ENCODE peak calls at places on chromosomes 2 and 18, in five cellular contexts. K is HepG2, N is GM23338, J is suprapubic skin, H is prostate gland. T is an unnamed sample.

GRCh38 chr18:79570266-79571201 is 109.1 kb upstream of the CTDP1 start:
- DNase-seq in H (no peak), J (peak; percentile 66), K (no peak), N (no peak), T (peak; percentile 25)

GRCh38 chr2:25772078-25772477 is 98.7 kb upstream of the DTNB start:
- DNase-seq in N (no peak), K (no peak), J (no peak), H (no peak), T (no peak)

GRCh38 chr18:79337620-79338019 is 58.1 kb upstream of the NFATC1 start:
- DNase-seq in K (no peak), J (no peak), H (no peak), N (no peak), T (no peak)

GRCh38 chr18:5106730-5107129 is 90.3 kb downstream of the AKAIN1 start:
- DNase-seq in J (no peak), H (no peak), K (no peak), N (peak; percentile 60), T (no peak)

GRCh38 chr18:8499810-8500663 is 109.2 kb upstream of the RAB12 start:
- DNase-seq in J (no peak), N (no peak), H (no peak), K (no peak), T (no peak)

GRCh38 chr2:231908584-231908983 is 17.6 kb downstream of the NPPC start:
- DNase-seq in J (no peak), K (no peak), N (no peak), H (no peak), T (no peak)

GRCh38 chr2:20530520-20530919 is 83.6 kb downstream of the RHOB start:
- DNase-seq in K (no peak), J (no peak), H (no peak), N (no peak), T (no peak)

GRCh38 chr2:225100269-225100668 is 58.0 kb upstream of the DOCK10 start:
- DNase-seq in J (no peak), H (no peak), N (peak; percentile 4), K (no peak), T (no peak)

GRCh38 chr18:48347756-48348326 is 61.3 kb downstream of the ZBTB7C start:
- DNase-seq in H (no peak), K (no peak), N (no peak), J (no peak), T (no peak)

GRCh38 chr18:55093295-55093694 is 134.0 kb upstream of the CCDC68 start:
- DNase-seq in H (no peak), J (no peak), N (no peak), K (no peak), T (no peak)

GRCh38 chr18:34884456-34884855 is 156.8 kb upstream of the MAPRE2 start:
- DNase-seq in H (no peak), K (no peak), J (no peak), N (no peak), T (no peak)

GRCh38 chr2:117738991-117739839 is 75.3 kb upstream of the DDX18 start:
- DNase-seq in K (no peak), N (no peak), H (no peak), J (no peak), T (no peak)

GRCh38 chr2:217283505-217283904 is 423.6 kb upstream of the TNP1 start:
- DNase-seq in N (no peak), K (no peak), J (no peak), H (no peak), T (no peak)

GRCh38 chr2:233422050-233422639 is 67.9 kb downstream of the DGKD start:
- DNase-seq in J (peak; percentile 76), H (peak; percentile 76), N (no peak), K (no peak), T (no peak)

GRCh38 chr2:50722828-50723227 is 309.1 kb downstream of the NRXN1 start:
- DNase-seq in J (no peak), H (no peak), K (no peak), N (peak; percentile 19), T (no peak)

GRCh38 chr2:63699549-63699839 is 110.7 kb downstream of the MDH1 start:
- DNase-seq in N (no peak), H (no peak), K (no peak), J (no peak), T (no peak)

GRCh38 chr2:13711154-13711553 is 921.4 kb upstream of the LRATD1 start:
- DNase-seq in H (no peak), K (no peak), J (no peak), N (no peak), T (no peak)

GRCh38 chr2:70003093-70003830 is 41.8 kb upstream of the ASPRV1 start:
- DNase-seq in K (no peak), N (no peak), J (peak; percentile 37), H (no peak), T (no peak)

GRCh38 chr2:234496442-234496834 is 443 bp downstream of the ARL4C start:
- DNase-seq in K (no peak), N (no peak), J (peak; percentile 79), H (peak; percentile 50), T (peak; percentile 52)

GRCh38 chr2:50661682-50662081 is 370.2 kb downstream of the NRXN1 start:
- DNase-seq in J (no peak), K (no peak), N (no peak), H (no peak), T (no peak)

GRCh38 chr2:225494100-225494459 is 94.6 kb downstream of the NYAP2 start:
- DNase-seq in N (no peak), H (no peak), K (no peak), J (no peak), T (no peak)

GRCh38 chr2:40095003-40095402 is 315.9 kb upstream of the THUMPD2 start:
- DNase-seq in K (no peak), J (no peak), H (no peak), N (no peak), T (no peak)

GRCh38 chr18:9614401-9615279 is at the start of gene PPP4R1:
- DNase-seq in H (peak; percentile 73), K (peak; percentile 33), N (peak; percentile 89), J (peak; percentile 90), T (peak; percentile 50)

GRCh38 chr2:8549273-8549922 is 132.5 kb upstream of the ID2 start:
- DNase-seq in H (no peak), J (peak; percentile 54), N (no peak), K (no peak), T (no peak)

GRCh38 chr18:10274327-10274726 is 180.1 kb upstream of the APCDD1 start:
- DNase-seq in J (no peak), H (no peak), K (no peak), N (no peak), T (no peak)

GRCh38 chr2:64649626-64650025 is 4.1 kb downstream of the SERTAD2 start:
- DNase-seq in H (peak; percentile 84), J (no peak), N (no peak), K (peak; percentile 53), T (peak; percentile 74)

GRCh38 chr2:23599691-23600090 is 214.7 kb downstream of the KLHL29 start:
- DNase-seq in H (no peak), N (no peak), J (no peak), K (no peak), T (no peak)

GRCh38 chr2:10977003-10977402 is 65.3 kb downstream of the KCNF1 start:
- DNase-seq in H (no peak), J (peak; percentile 55), K (no peak), N (peak; percentile 18), T (no peak)

GRCh38 chr2:111667542-111668273 is 216.3 kb downstream of the ANAPC1 start:
- DNase-seq in J (no peak), N (peak; percentile 24), K (peak; percentile 64), H (no peak), T (no peak)

GRCh38 chr2:85525567-85525966 is 13.4 kb upstream of the MAT2A start:
- DNase-seq in K (no peak), H (no peak), J (no peak), N (no peak), T (no peak)

DNA sequence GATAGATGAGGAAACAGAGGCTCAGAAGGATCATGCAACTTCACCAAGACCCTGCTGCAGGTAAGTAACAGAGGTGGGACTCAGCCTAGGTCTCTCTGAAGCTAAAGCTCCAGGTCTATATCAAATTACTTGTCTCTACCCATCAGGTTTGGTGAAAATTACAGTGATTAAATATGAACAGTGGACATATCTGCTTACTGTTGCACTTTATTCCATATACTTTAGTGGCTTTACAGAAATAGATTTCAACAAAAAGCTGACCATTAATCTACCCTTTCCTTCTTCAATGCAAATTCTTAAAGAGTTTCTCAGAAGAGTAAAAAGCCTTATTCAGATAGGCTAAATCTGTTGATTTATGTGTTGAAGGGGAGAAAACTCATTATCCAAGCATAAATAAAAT is 42.8 kb upstream of the STK17B start:
- DNase-seq in H (no peak), K (no peak), J (no peak), N (no peak), T (no peak)
- TF ChIP-seq CTCF in H (no peak), K (no peak), J (no peak), N (no peak), T (no peak)

GRCh38 chr2:230739961-230740360 is 27.3 kb downstream of the CAB39 start:
- DNase-seq in N (no peak), J (no peak), K (no peak), H (peak; percentile 11), T (no peak)

GRCh38 chr2:230735884-230736283 is 23.2 kb downstream of the CAB39 start:
- DNase-seq in N (no peak), K (no peak), H (no peak), J (no peak), T (no peak)

GRCh38 chr2:230738391-230738811 is 25.8 kb downstream of the CAB39 start:
- DNase-seq in J (no peak), N (no peak), H (no peak), K (peak; percentile 35), T (no peak)

GRCh38 chr2:230738924-230739323 is 26.3 kb downstream of the CAB39 start:
- DNase-seq in N (no peak), H (peak; percentile 38), J (no peak), K (peak; percentile 85), T (no peak)

GRCh38 chr2:230737791-230738226 is 25.2 kb downstream of the CAB39 start:
- DNase-seq in K (no peak), N (no peak), H (peak; percentile 29), J (no peak), T (no peak)
- H3K27ac ChIP-seq in K (no peak overlapping the region), N (peak overlapping the region; percentile 42), H (peak overlapping the region; percentile 78), J (no peak overlapping the region), T (peak overlapping the region; percentile 25)

DNA sequence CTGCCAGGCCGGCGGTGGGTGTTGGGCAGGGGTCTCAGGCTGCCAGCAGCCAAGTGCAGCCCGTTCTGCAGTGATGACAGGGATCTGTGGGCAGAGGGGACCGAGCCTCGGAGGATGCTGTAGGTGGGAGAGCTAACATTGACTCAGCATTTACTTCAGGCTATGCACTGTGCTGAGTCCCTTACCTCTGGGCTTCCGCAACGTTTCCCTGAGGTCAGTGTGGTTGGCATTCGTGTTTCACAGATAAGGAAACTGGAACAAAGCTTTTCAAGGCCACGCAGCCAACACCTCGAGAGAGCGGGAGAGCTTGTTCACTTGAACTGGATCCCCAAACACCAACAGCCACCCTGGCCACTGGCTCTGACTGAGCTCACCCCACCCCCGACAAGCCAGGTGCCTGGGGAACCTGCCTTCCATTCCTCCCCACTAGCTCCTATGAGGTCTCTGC is 839 bp upstream of the GPR148 start:
- DNase-seq in H (no peak), K (no peak), N (peak; percentile 29), J (no peak), T (no peak)
- TF ChIP-seq POLR2AphosphoS5 in H (no peak), K (no peak), N (no peak), J (no peak), T (no peak)

GRCh38 chr2:60987041-60987440 is 30.5 kb upstream of the PEX13 start:
- DNase-seq in J (no peak), K (no peak), H (no peak), N (no peak), T (no peak)
- TF ChIP-seq CTCF in J (no peak), K (no peak), H (no peak), N (no peak), T (no peak)

GRCh38 chr2:3784731-3785130 is 81.4 kb downstream of the DCDC2C start:
- DNase-seq in K (no peak), J (no peak), N (no peak), H (no peak), T (no peak)
- H3K27ac ChIP-seq in K (no peak overlapping the region), J (no peak overlapping the region), N (no peak overlapping the region), H (no peak overlapping the region), T (no peak overlapping the region)